ENCODE peak calls at places on chromosomes 3 and 15, in four cellular contexts. P is neural progenitor cell, Y is astrocyte, V is kidney. D is an unnamed sample.

GRCh38 chr3:138030881-138031280 is 20.9 kb downstream of the CLDN18 start:
- DNase-seq in P (no peak), Y (no peak), V (no peak), D (no peak)

GRCh38 chr3:147356909-147357733 is 49.2 kb downstream of the ZIC4 start:
- DNase-seq in P (peak; percentile 88), V (no peak), Y (no peak), D (no peak)

GRCh38 chr15:67824900-67825879 is at the start of gene SKOR1:
- DNase-seq in Y (peak; percentile 33), P (peak; percentile 85), V (peak; percentile 72), D (peak; percentile 65)

GRCh38 chr15:88649286-88649733 is 10.5 kb downstream of the ISG20 start:
- DNase-seq in V (peak; percentile 80), P (no peak), Y (peak; percentile 95), D (no peak)

GRCh38 chr3:188234172-188234571 is 80.2 kb downstream of the LPP start:
- DNase-seq in Y (peak; percentile 83), P (no peak), V (no peak), D (no peak)

GRCh38 chr3:37074178-37074577 is 80.9 kb downstream of the MLH1 start:
- DNase-seq in Y (peak; percentile 90), P (no peak), V (no peak), D (no peak)

GRCh38 chr3:159928692-159929091 is 59.9 kb upstream of the IL12A start:
- DNase-seq in P (no peak), V (no peak), Y (peak; percentile 99), D (no peak)

GRCh38 chr3:116340680-116341216 is 104.5 kb downstream of the LSAMP start:
- DNase-seq in P (no peak), V (no peak), Y (peak; percentile 3), D (no peak)

GRCh38 chr3:193884011-193884410 is 251.9 kb upstream of the HES1 start:
- DNase-seq in V (no peak), P (no peak), Y (peak; percentile 50), D (no peak)

GRCh38 chr3:11583638-11584046 is 60.1 kb downstream of the VGLL4 start:
- DNase-seq in Y (peak; percentile 50), P (no peak), V (no peak), D (no peak)

GRCh38 chr3:40842714-40843113 is 318.0 kb downstream of the ZNF621 start:
- DNase-seq in V (no peak), P (no peak), Y (no peak), D (no peak)

GRCh38 chr3:133834621-133835417 is 29.2 kb downstream of the SRPRB start:
- DNase-seq in P (no peak), V (no peak), Y (no peak), D (peak; percentile 48)

GRCh38 chr3:159948423-159949140 is 40.1 kb upstream of the IL12A start:
- DNase-seq in V (no peak), P (no peak), Y (peak; percentile 55), D (no peak)

GRCh38 chr3:117281371-117281770 is 571.8 kb downstream of the TUSC7 start:
- DNase-seq in Y (no peak), P (no peak), V (no peak), D (no peak)

GRCh38 chr3:169218314-169218983 is 445.1 kb downstream of the MECOM start:
- DNase-seq in V (peak; percentile 43), P (peak; percentile 62), Y (peak; percentile 63), D (no peak)

GRCh38 chr15:96042734-96043224 is 287.7 kb upstream of the NR2F2 start:
- DNase-seq in V (no peak), Y (no peak), P (no peak), D (no peak)

DNA sequence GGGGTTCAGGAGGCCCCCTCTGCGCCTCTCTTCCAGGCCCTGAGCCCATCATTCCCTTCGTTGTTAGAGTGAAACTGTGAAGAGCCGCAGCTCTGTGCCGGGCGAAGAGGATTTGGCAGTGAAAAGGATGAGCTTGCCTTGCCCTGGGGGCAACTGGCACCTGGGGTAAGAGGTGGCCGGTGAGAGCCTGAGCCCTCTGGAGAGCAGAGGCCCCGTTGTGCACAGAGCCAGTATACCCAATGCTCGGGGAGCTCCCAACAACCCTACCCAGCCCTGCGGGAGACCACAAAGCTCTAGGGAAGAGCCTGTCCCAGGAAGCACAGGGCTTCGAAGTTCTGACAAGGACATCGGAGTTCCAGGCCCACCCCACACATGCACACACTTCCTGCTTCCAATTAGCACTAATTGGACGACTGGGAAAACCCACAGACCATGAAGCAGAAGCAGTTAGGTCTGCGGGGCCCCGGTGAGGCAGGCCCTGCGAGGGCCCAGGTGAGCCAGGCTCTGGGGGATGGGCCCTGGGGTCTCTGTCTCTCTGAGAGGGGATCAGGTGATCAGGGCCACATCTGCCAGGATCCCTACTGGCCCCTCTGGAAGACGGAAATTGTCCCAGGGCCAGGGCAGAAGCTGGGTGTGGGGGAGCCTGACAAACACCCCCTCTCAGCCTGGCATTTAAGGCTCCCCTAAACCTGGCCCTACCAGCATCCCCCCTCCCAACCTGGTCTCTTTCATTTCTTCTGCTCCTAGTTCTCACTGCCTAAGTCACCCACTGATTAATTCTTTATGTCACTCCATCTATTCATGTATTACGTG is 27.9 kb upstream of the SFMBT1 start:
- DNase-seq in P (no peak), V (no peak), Y (no peak), D (peak; percentile 44)
- TF ChIP-seq CTCF in P (no peak), V (no peak), Y (no peak), D (no peak)

DNA sequence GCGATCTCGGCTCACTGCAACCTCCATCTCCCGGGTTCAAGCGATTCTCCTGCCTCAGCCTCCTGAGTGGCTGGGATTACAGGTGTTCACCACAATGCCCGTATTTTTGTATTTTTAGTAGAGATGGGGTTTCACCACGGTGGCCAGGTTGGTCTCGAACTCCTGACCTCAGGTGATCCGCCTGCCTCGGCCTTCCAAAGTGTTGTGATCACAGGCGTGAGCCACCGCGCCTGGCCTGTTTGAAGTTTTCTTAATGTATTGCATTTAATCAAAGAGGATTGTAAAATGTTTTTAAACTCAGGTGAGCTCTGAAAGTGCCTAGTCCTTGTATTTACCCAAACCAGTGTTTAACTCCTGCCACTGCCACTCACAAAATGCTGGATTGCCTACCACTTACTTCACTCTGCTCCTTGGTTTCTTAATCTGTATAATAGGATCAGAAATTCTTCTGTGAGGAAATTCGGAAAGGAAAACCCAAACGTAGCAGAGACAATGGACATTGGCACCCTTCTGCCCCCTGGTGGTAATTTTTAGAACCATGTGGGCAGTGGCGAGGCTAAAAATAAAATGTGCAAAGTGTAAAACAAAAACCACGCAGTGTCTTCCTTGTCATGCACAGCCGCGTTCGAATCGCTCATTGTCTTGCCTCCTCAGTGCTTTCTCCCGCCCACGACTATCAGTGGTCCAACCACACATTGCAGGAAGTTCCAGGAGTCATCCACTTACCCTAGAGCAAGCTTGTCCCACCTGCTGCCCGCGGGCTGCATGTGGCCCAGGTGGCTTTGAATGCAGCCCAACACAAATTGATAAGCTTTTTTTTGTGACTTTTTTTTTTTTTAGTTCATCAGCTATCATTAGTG is 27.3 kb downstream of the CEP19 start:
- DNase-seq in Y (peak; percentile 14), P (peak; percentile 70), V (peak; percentile 59), D (peak; percentile 68)
- H3K4me3 ChIP-seq in Y (no peak overlapping the region), P (no peak overlapping the region), V (peak overlapping the region; percentile 45), D (no peak overlapping the region)

GRCh38 chr3:15896500-15896899 is 98.7 kb upstream of the ANKRD28 start:
- DNase-seq in P (no peak), V (no peak), Y (no peak), D (no peak)

GRCh38 chr3:15892828-15893227 is 95.0 kb upstream of the ANKRD28 start:
- DNase-seq in Y (peak; percentile 77), P (no peak), V (no peak), D (no peak)

GRCh38 chr3:15892311-15892710 is 94.5 kb upstream of the ANKRD28 start:
- DNase-seq in V (no peak), Y (no peak), P (no peak), D (no peak)

GRCh38 chr3:15889936-15890335 is 92.2 kb upstream of the ANKRD28 start:
- DNase-seq in P (no peak), Y (no peak), V (no peak), D (no peak)

DNA sequence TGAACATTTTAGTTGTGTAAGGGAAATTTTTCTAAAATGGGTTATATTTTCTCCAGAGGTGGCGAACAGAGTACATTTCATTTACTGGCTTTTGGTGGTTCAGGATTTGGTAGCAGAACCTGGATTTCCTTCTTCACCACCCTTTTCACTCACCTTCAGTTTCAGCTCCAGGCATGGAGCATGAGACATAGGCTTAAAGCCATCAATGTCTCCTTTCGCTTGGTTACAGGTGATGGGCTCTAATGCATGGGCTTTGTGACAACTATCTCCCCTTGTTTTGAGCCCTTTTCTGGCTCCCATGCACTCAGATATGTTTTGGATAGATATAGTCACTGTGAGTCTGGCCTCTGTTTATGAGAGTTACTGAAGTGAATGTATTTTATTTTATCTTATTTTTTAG is 96.6 kb upstream of the ANKRD28 start:
- DNase-seq in Y (no peak), V (no peak), P (no peak), D (no peak)
- H3K36me3 ChIP-seq in Y (no peaks in the 10 kb centered on the region), V (no peaks in the 10 kb centered on the region), P (no peaks in the 10 kb centered on the region), D (no peaks in the 10 kb centered on the region)

GRCh38 chr3:21484323-21485154 is 266.5 kb downstream of the ZNF385D start:
- DNase-seq in V (no peak), Y (peak; percentile 55), P (peak; percentile 79), D (no peak)
- TF ChIP-seq CTCF in V (peak; percentile 44), Y (peak; percentile 63), P (peak; percentile 71), D (peak; percentile 55)

DNA sequence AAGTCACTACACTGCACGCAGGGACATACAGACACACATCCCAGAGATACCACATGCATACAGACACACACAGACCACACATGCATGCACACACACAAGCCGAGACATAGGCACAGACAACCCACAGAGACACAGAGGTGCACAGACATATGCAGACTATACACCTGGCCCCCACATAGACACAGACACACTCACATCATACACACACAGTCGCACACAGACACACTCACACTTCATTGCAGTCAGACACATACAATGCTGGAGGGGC is 1.2 kb upstream of the MGLL start:
- DNase-seq in Y (no peak), P (no peak), V (no peak), D (no peak)
- H3K4me3 ChIP-seq in Y (peak overlapping the region; percentile 45), P (peak overlapping the region; percentile 81), V (peak overlapping the region; percentile 47), D (peak overlapping the region; percentile 87)